ENCODE peak calls at places on chromosomes 11 and 22, in four cellular contexts. One of them, this sample, is unnamed.

GRCh38 chr22:20239063-20239950 is 28.8 kb downstream of the RTN4R start:
- DNase-seq in HCT116: no peak
- DNase-seq in SK-N-SH: no peak
- DNase-seq in A549: no peak
- DNase-seq in this sample: no peak

GRCh38 chr11:109728056-109728455 is 306.1 kb downstream of the C11orf87 start:
- DNase-seq in SK-N-SH: no peak
- DNase-seq in HCT116: peak; percentile 40
- DNase-seq in A549: no peak
- DNase-seq in this sample: no peak

GRCh38 chr22:43711681-43712080 is 100.4 kb downstream of the EFCAB6 start:
- DNase-seq in A549: no peak
- DNase-seq in HCT116: no peak
- DNase-seq in SK-N-SH: no peak
- DNase-seq in this sample: no peak

GRCh38 chr11:125807909-125808308 is 20.0 kb downstream of the PATE3 start:
- DNase-seq in HCT116: no peak
- DNase-seq in SK-N-SH: no peak
- DNase-seq in A549: no peak
- DNase-seq in this sample: no peak

GRCh38 chr11:23012930-23013329 is 152.7 kb upstream of the CCDC179 start:
- DNase-seq in HCT116: no peak
- DNase-seq in SK-N-SH: no peak
- DNase-seq in A549: no peak
- DNase-seq in this sample: no peak

GRCh38 chr11:102831128-102831708 is 12.2 kb downstream of the MMP3 start:
- DNase-seq in SK-N-SH: peak; percentile 40
- DNase-seq in A549: no peak
- DNase-seq in HCT116: no peak
- DNase-seq in this sample: no peak

GRCh38 chr22:39466228-39467006 is 9.6 kb downstream of the MGAT3 start:
- DNase-seq in A549: no peak
- DNase-seq in SK-N-SH: no peak
- DNase-seq in HCT116: no peak
- DNase-seq in this sample: no peak

GRCh38 chr11:33970984-33971466 is 79.1 kb upstream of the LMO2 start:
- DNase-seq in A549: peak; percentile 55
- DNase-seq in HCT116: peak; percentile 64
- DNase-seq in SK-N-SH: peak; percentile 66
- DNase-seq in this sample: peak; percentile 75

GRCh38 chr22:19631899-19632670 is 82.2 kb upstream of the SEPTIN5 start:
- DNase-seq in A549: peak; percentile 46
- DNase-seq in HCT116: peak; percentile 55
- DNase-seq in SK-N-SH: peak; percentile 82
- DNase-seq in this sample: peak; percentile 57

GRCh38 chr11:62489204-62489603 is 57.4 kb downstream of the AHNAK start:
- DNase-seq in SK-N-SH: no peak
- DNase-seq in HCT116: no peak
- DNase-seq in A549: no peak
- DNase-seq in this sample: no peak

GRCh38 chr22:23893957-23894709 is at the start of gene MIF:
- DNase-seq in HCT116: peak; percentile 80
- DNase-seq in SK-N-SH: peak; percentile 98
- DNase-seq in A549: peak; percentile 73
- DNase-seq in this sample: peak; percentile 97
- TF ChIP-seq REST in HCT116: no peak
- TF ChIP-seq REST in SK-N-SH: no peak
- TF ChIP-seq REST in A549: no peak
- TF ChIP-seq REST in this sample: peak; percentile 66

DNA sequence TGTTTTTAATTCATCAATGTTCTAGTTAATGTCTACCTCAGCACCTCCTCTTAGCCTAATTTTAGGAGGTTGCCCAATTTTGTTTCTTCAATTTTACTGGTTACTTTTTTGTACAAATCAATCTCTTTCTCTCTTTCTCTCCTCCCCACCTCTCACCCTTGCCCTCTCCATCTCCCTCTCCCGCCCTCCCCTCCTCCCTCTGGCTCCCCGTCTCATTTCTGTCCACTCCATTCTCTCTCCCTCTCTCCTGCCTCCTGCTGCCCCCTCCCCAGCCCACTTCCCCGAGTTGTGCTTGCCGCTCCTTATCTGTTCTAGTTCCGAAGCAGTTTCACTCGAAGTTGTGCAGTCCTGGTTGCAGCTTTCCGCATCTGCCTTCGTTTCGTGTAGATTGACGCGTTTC is 40.9 kb upstream of the NNMT start:
- DNase-seq in SK-N-SH: no peak
- DNase-seq in HCT116: no peak
- DNase-seq in A549: no peak
- DNase-seq in this sample: no peak
- TF ChIP-seq REST in SK-N-SH: no peak
- TF ChIP-seq REST in HCT116: no peak
- TF ChIP-seq REST in A549: no peak
- TF ChIP-seq REST in this sample: no peak

GRCh38 chr11:1240771-1241170 is 17.9 kb downstream of the MUC5B start:
- DNase-seq in A549: no peak
- DNase-seq in SK-N-SH: no peak
- DNase-seq in HCT116: no peak
- DNase-seq in this sample: no peak

GRCh38 chr11:1239596-1240205 is 16.8 kb downstream of the MUC5B start:
- DNase-seq in A549: no peak
- DNase-seq in SK-N-SH: no peak
- DNase-seq in HCT116: no peak
- DNase-seq in this sample: no peak

GRCh38 chr11:1237128-1237580 is 14.3 kb downstream of the MUC5B start:
- DNase-seq in HCT116: no peak
- DNase-seq in A549: no peak
- DNase-seq in SK-N-SH: no peak
- DNase-seq in this sample: no peak

GRCh38 chr11:1237851-1238250 is 15.0 kb downstream of the MUC5B start:
- DNase-seq in HCT116: no peak
- DNase-seq in SK-N-SH: no peak
- DNase-seq in A549: no peak
- DNase-seq in this sample: no peak

GRCh38 chr11:1238767-1239595 is 16.1 kb downstream of the MUC5B start:
- DNase-seq in HCT116: no peak
- DNase-seq in SK-N-SH: no peak
- DNase-seq in A549: no peak
- DNase-seq in this sample: no peak
- TF ChIP-seq REST in HCT116: peak; percentile 96
- TF ChIP-seq REST in SK-N-SH: peak; percentile 76
- TF ChIP-seq REST in A549: peak; percentile 86
- TF ChIP-seq REST in this sample: peak; percentile 92

GRCh38 chr22:31752096-31752847 is 1.5 kb upstream of the DEPDC5 start:
- DNase-seq in HCT116: no peak
- DNase-seq in SK-N-SH: no peak
- DNase-seq in A549: no peak
- DNase-seq in this sample: no peak

GRCh38 chr22:31750365-31751284 is 693 bp upstream of the PRR14L start:
- DNase-seq in A549: no peak
- DNase-seq in SK-N-SH: no peak
- DNase-seq in HCT116: no peak
- DNase-seq in this sample: no peak

GRCh38 chr22:31748490-31748889 is 1.4 kb downstream of the PRR14L start:
- DNase-seq in HCT116: no peak
- DNase-seq in A549: no peak
- DNase-seq in SK-N-SH: no peak
- DNase-seq in this sample: no peak

GRCh38 chr22:31747441-31747840 is 2.5 kb downstream of the PRR14L start:
- DNase-seq in HCT116: no peak
- DNase-seq in A549: no peak
- DNase-seq in SK-N-SH: no peak
- DNase-seq in this sample: no peak

DNA sequence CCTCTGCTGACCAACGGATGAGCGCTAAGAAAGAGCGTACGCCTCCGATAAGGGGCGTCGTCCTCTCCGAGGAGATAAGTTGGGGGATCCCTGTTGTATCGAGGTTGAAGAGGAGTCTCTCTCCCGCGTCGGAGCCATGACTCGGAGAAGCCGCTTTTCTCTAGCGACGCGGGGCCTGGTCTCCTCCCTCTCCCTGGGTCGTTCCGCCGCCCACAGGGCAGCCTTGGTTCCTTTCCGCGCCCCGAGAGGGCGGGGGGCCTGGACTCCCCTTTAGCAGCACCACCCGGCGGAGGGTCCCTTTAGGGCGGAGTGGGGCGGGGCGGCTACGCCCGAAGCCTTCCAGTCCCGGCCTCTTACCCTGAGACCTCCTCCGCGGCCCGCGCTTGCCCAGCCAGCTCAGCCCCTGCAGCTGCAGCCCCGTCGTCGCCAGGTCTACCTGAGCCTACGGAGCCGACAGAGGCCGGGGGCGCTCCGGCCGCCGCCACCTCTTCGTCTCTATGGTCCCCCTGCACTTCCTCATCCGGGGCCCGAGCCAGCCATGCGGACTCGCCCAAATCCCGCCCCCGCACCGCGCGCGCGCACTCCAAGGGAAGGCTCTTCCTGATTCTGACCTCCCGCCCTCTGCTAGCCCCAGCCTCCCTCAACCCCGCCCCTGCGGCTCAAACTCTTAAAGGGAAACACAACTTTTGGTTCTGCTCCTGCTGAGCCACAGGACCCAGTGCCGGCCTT is at the start of gene PRR14L:
- DNase-seq in SK-N-SH: peak; percentile 96
- DNase-seq in HCT116: peak; percentile 91
- DNase-seq in A549: peak; percentile 73
- DNase-seq in this sample: peak; percentile 96
- TF ChIP-seq REST in SK-N-SH: peak; percentile 5
- TF ChIP-seq REST in HCT116: no peak
- TF ChIP-seq REST in A549: no peak
- TF ChIP-seq REST in this sample: peak; percentile 73

DNA sequence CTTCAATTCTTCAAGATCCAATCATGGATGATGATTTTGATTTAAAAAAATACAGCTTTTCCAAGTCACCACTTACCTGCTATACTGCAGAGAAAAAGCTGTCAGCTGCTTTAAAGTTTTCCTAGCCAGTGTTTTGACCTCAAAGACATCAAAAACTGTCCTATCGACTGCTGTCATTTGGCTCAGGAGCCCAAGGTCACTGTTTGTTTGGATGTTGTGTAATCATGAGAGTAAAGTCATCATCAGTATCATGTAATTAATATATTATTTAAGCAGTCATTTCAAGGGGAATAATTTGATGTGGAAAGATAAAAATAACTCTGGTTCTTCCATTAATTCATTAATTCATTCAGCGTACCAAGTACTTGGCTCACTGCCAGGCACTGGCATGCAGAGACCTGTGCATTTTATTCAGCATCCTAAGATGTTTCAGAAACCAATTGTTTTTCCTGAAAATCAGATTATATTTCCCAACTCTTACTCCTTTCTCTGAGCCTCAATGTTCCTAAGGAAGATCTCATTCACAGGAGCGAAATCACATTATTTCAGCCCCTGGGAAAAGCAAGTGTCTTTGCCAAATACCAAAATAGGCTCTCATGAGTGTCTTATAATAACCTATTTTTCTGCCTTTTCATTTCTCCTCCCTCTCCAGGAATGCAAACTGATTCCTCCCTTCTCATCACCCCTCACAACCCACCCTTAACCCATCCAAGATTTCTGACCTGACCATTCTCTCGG is 59.9 kb downstream of the SLC1A2 start:
- DNase-seq in HCT116: no peak
- DNase-seq in SK-N-SH: no peak
- DNase-seq in A549: no peak
- DNase-seq in this sample: no peak
- TF ChIP-seq REST in HCT116: no peak
- TF ChIP-seq REST in SK-N-SH: no peak
- TF ChIP-seq REST in A549: no peak
- TF ChIP-seq REST in this sample: no peak

GRCh38 chr11:17951685-17952388 is 61.0 kb downstream of the SERGEF start:
- DNase-seq in SK-N-SH: no peak
- DNase-seq in A549: no peak
- DNase-seq in HCT116: no peak
- DNase-seq in this sample: no peak

GRCh38 chr11:17952487-17952886 is 60.4 kb downstream of the SERGEF start:
- DNase-seq in SK-N-SH: no peak
- DNase-seq in A549: no peak
- DNase-seq in HCT116: no peak
- DNase-seq in this sample: no peak

DNA sequence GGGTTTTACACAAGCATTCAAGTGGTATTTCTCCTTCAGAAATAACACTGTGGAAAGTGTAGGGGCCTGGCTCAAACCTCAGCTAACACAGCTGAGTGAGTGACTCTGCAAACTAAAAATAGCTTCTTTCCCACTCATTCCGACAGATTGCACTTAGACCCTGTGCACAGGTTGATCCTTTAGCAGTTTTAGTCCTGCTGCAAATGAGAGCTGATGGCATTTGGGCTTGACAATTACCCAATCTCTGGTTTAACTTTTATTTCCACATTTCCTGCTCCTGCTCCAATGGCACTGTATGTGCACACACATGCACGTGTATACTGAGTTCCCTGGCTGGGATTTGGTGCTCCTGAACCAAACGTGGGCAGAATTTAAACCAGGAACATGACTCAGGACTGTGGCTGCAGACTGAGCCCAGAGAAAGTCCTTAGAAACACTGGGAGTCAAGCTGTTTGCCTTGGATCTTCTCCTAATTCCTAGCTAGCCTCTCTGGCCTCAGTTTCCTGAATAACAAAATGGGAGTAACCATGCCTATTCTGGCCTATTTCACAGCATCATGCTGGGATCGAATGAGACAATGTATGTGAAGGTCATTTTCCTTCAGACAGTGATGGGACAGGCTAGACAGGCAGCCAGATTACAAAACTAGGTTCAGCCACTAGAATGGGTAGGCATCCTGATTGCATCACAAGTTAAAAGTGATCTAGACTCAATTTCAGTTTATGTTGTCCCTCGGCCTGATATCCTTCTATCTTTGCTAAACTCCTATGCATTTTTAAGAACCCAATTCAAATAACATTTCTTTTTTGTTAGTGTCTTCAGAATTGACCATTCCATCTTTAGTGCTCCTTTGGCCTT is 58.2 kb downstream of the SERGEF start:
- DNase-seq in SK-N-SH: no peak
- DNase-seq in HCT116: no peak
- DNase-seq in A549: no peak
- DNase-seq in this sample: peak; percentile 36
- TF ChIP-seq REST in SK-N-SH: no peak
- TF ChIP-seq REST in HCT116: no peak
- TF ChIP-seq REST in A549: no peak
- TF ChIP-seq REST in this sample: no peak

DNA sequence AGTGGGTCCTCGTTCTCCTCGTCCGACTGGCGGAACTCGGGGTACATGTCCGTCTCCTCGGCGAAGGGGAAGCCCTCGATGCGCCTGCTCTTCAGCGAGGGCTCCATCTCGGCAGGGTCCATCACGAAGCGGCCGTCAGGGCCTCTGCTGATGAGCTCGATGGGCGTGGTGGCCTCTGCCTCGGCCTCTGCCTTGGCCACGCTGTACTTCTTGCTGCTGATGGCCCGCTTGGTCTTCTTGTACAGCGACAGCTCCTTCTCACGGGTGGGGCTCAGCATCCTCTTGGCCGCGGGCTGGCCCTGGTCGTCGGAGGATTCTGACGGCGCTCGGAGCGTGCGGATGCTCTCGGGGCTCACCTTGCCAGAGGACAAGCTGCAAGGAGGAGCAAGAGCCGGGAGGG is 35.7 kb downstream of the IGSF9B start:
- DNase-seq in SK-N-SH: no peak
- DNase-seq in HCT116: no peak
- DNase-seq in A549: no peak
- DNase-seq in this sample: no peak
- TF ChIP-seq REST in SK-N-SH: no peak
- TF ChIP-seq REST in HCT116: no peak
- TF ChIP-seq REST in A549: no peak
- TF ChIP-seq REST in this sample: no peak

GRCh38 chr11:72932132-72932570 is 117.9 kb downstream of the ATG16L2 start:
- DNase-seq in HCT116: no peak
- DNase-seq in A549: no peak
- DNase-seq in SK-N-SH: no peak
- DNase-seq in this sample: no peak
- TF ChIP-seq REST in HCT116: no peak
- TF ChIP-seq REST in A549: no peak
- TF ChIP-seq REST in SK-N-SH: no peak
- TF ChIP-seq REST in this sample: no peak